ENCODE peak calls at places on chromosomes 3 and 15, in four cellular contexts. One of them, this sample, is unnamed.

GRCh38 chr3:31361391-31362273 is 171.1 kb upstream of the STT3B start:
- DNase-seq in naive thymus-derived CD8-positive, alpha-beta T cell: no peak
- DNase-seq in uterus: no peak
- DNase-seq in ELR: peak; percentile 86
- DNase-seq in this sample: no peak

GRCh38 chr3:63349583-63350177 is 71.6 kb downstream of the SYNPR start:
- DNase-seq in naive thymus-derived CD8-positive, alpha-beta T cell: no peak
- DNase-seq in uterus: peak; percentile 27
- DNase-seq in ELR: peak; percentile 74
- DNase-seq in this sample: peak; percentile 61

GRCh38 chr15:58306591-58307312 is 125.0 kb upstream of the LIPC start:
- DNase-seq in naive thymus-derived CD8-positive, alpha-beta T cell: no peak
- DNase-seq in uterus: no peak
- DNase-seq in ELR: peak; percentile 29
- DNase-seq in this sample: no peak

GRCh38 chr3:86995537-86995936 is 4.6 kb upstream of the VGLL3 start:
- DNase-seq in naive thymus-derived CD8-positive, alpha-beta T cell: no peak
- DNase-seq in uterus: no peak
- DNase-seq in ELR: peak; percentile 96
- DNase-seq in this sample: no peak

GRCh38 chr3:48155122-48155521 is 33.1 kb downstream of the CDC25A start:
- DNase-seq in naive thymus-derived CD8-positive, alpha-beta T cell: no peak
- DNase-seq in uterus: no peak
- DNase-seq in ELR: peak; percentile 92
- DNase-seq in this sample: no peak

GRCh38 chr3:101195951-101196713 is 124.2 kb downstream of the IMPG2 start:
- DNase-seq in naive thymus-derived CD8-positive, alpha-beta T cell: no peak
- DNase-seq in uterus: no peak
- DNase-seq in ELR: peak; percentile 85
- DNase-seq in this sample: peak; percentile 63

GRCh38 chr3:143934791-143935190 is 36.8 kb upstream of the DIPK2A start:
- DNase-seq in naive thymus-derived CD8-positive, alpha-beta T cell: no peak
- DNase-seq in uterus: no peak
- DNase-seq in ELR: no peak
- DNase-seq in this sample: no peak

GRCh38 chr15:52790941-52791751 is 1.0 kb upstream of the ONECUT1 start:
- DNase-seq in naive thymus-derived CD8-positive, alpha-beta T cell: no peak
- DNase-seq in uterus: no peak
- DNase-seq in ELR: peak; percentile 22
- DNase-seq in this sample: no peak

GRCh38 chr3:56989434-56990294 is 70.8 kb upstream of the SPATA12 start:
- DNase-seq in naive thymus-derived CD8-positive, alpha-beta T cell: no peak
- DNase-seq in uterus: peak; percentile 25
- DNase-seq in ELR: no peak
- DNase-seq in this sample: no peak

GRCh38 chr3:134323966-134324962 is 50.0 kb downstream of the AMOTL2 start:
- DNase-seq in naive thymus-derived CD8-positive, alpha-beta T cell: no peak
- DNase-seq in uterus: no peak
- DNase-seq in ELR: no peak
- DNase-seq in this sample: no peak

GRCh38 chr3:11575964-11576363 is 67.8 kb downstream of the VGLL4 start:
- DNase-seq in naive thymus-derived CD8-positive, alpha-beta T cell: no peak
- DNase-seq in uterus: peak; percentile 15
- DNase-seq in ELR: no peak
- DNase-seq in this sample: no peak

GRCh38 chr3:190697901-190698300 is 164.6 kb downstream of the GMNC start:
- DNase-seq in naive thymus-derived CD8-positive, alpha-beta T cell: no peak
- DNase-seq in uterus: no peak
- DNase-seq in ELR: peak; percentile 59
- DNase-seq in this sample: no peak

GRCh38 chr3:127097516-127097915 is 95.4 kb upstream of the PRR23E start:
- DNase-seq in naive thymus-derived CD8-positive, alpha-beta T cell: no peak
- DNase-seq in uterus: no peak
- DNase-seq in ELR: no peak
- DNase-seq in this sample: no peak

GRCh38 chr15:73010154-73011152 is 41.8 kb upstream of the NEO1 start:
- DNase-seq in naive thymus-derived CD8-positive, alpha-beta T cell: no peak
- DNase-seq in uterus: no peak
- DNase-seq in ELR: no peak
- DNase-seq in this sample: no peak

GRCh38 chr15:50685191-50685975 is 1.2 kb downstream of the TRPM7 start:
- DNase-seq in naive thymus-derived CD8-positive, alpha-beta T cell: no peak
- DNase-seq in uterus: no peak
- DNase-seq in ELR: peak; percentile 8
- DNase-seq in this sample: no peak

GRCh38 chr3:88195951-88196434 is 46.2 kb downstream of the C3orf38 start:
- DNase-seq in naive thymus-derived CD8-positive, alpha-beta T cell: no peak
- DNase-seq in uterus: no peak
- DNase-seq in ELR: peak; percentile 11
- DNase-seq in this sample: no peak

GRCh38 chr3:165185707-165186327 is 10.4 kb downstream of the SLITRK3 start:
- DNase-seq in naive thymus-derived CD8-positive, alpha-beta T cell: peak; percentile 12
- DNase-seq in uterus: peak; percentile 42
- DNase-seq in ELR: peak; percentile 78
- DNase-seq in this sample: peak; percentile 57

GRCh38 chr15:80815076-80815475 is 35.9 kb downstream of the CEMIP start:
- DNase-seq in naive thymus-derived CD8-positive, alpha-beta T cell: no peak
- DNase-seq in uterus: no peak
- DNase-seq in ELR: no peak
- DNase-seq in this sample: no peak

GRCh38 chr3:107464037-107464436 is 58.7 kb upstream of the BBX start:
- DNase-seq in naive thymus-derived CD8-positive, alpha-beta T cell: no peak
- DNase-seq in uterus: no peak
- DNase-seq in ELR: no peak
- DNase-seq in this sample: no peak

GRCh38 chr3:122246214-122246613 is 62.7 kb downstream of the CASR start:
- DNase-seq in naive thymus-derived CD8-positive, alpha-beta T cell: no peak
- DNase-seq in uterus: no peak
- DNase-seq in ELR: no peak
- DNase-seq in this sample: no peak

GRCh38 chr3:57158813-57159678 is 6.1 kb downstream of the IL17RD start:
- DNase-seq in naive thymus-derived CD8-positive, alpha-beta T cell: no peak
- DNase-seq in uterus: no peak
- DNase-seq in ELR: peak; percentile 35
- DNase-seq in this sample: no peak

GRCh38 chr15:88894819-88895767 is at the start of gene HAPLN3:
- DNase-seq in naive thymus-derived CD8-positive, alpha-beta T cell: peak; percentile 45
- DNase-seq in uterus: no peak
- DNase-seq in ELR: peak; percentile 53
- DNase-seq in this sample: no peak

GRCh38 chr3:3053974-3054373 is 56.2 kb downstream of the IL5RA start:
- DNase-seq in naive thymus-derived CD8-positive, alpha-beta T cell: no peak
- DNase-seq in uterus: no peak
- DNase-seq in ELR: no peak
- DNase-seq in this sample: no peak

GRCh38 chr15:94282269-94283250 is 51.2 kb downstream of the MCTP2 start:
- DNase-seq in naive thymus-derived CD8-positive, alpha-beta T cell: no peak
- DNase-seq in uterus: no peak
- DNase-seq in ELR: no peak
- DNase-seq in this sample: no peak

GRCh38 chr3:24129549-24129948 is 184.5 kb downstream of the NR1D2 start:
- DNase-seq in naive thymus-derived CD8-positive, alpha-beta T cell: no peak
- DNase-seq in uterus: no peak
- DNase-seq in ELR: no peak
- DNase-seq in this sample: no peak

GRCh38 chr15:56411122-56411749 is 46.0 kb downstream of the TEX9 start:
- DNase-seq in naive thymus-derived CD8-positive, alpha-beta T cell: no peak
- DNase-seq in uterus: no peak
- DNase-seq in ELR: no peak
- DNase-seq in this sample: no peak

GRCh38 chr3:188049890-188050530 is 103.9 kb upstream of the LPP start:
- DNase-seq in naive thymus-derived CD8-positive, alpha-beta T cell: peak; percentile 21
- DNase-seq in uterus: no peak
- DNase-seq in ELR: no peak
- DNase-seq in this sample: no peak

GRCh38 chr3:144085964-144086363 is 114.3 kb downstream of the DIPK2A start:
- DNase-seq in naive thymus-derived CD8-positive, alpha-beta T cell: no peak
- DNase-seq in uterus: no peak
- DNase-seq in ELR: peak; percentile 19
- DNase-seq in this sample: peak; percentile 4

GRCh38 chr3:43707266-43707665 is 16.5 kb downstream of the ABHD5 start:
- DNase-seq in naive thymus-derived CD8-positive, alpha-beta T cell: no peak
- DNase-seq in uterus: no peak
- DNase-seq in ELR: no peak
- DNase-seq in this sample: no peak

GRCh38 chr3:48564022-48564421 is 441 bp upstream of the UCN2 start:
- DNase-seq in naive thymus-derived CD8-positive, alpha-beta T cell: no peak
- DNase-seq in uterus: no peak
- DNase-seq in ELR: peak; percentile 92
- DNase-seq in this sample: peak; percentile 8

GRCh38 chr3:126784254-126784653 is 80.2 kb downstream of the CHCHD6 start:
- DNase-seq in naive thymus-derived CD8-positive, alpha-beta T cell: no peak
- DNase-seq in uterus: no peak
- DNase-seq in ELR: no peak
- DNase-seq in this sample: no peak

This sample was measured in NCI-H460.